ENCODE peak calls at places on chromosomes 13 and 19, in six cellular contexts. V is stimulated activated CD8-positive, alpha-beta memory T cell treated with anti-CD3 and anti-CD28 coated beads, Interleukin-12 subunit alpha, Interleukin-12 subunit beta, amount 100 ng/mL, for 4 hours; W is B cell; X is fibroblast of gingiva; J is HT-29; R is COR-L47. T is an unnamed sample.

GRCh38 chr13:21511841-21512240 is 52.7 kb upstream of the ZDHHC20 start:
- DNase-seq in V (no peak), W (no peak), X (no peak), J (no peak), R (no peak), T (no peak)

GRCh38 chr19:34645551-34645950 is 31.4 kb downstream of the SCGB2B2 start:
- DNase-seq in V (no peak), W (no peak), X (no peak), J (no peak), R (no peak), T (no peak)

GRCh38 chr19:18858906-18859646 is 27.3 kb downstream of the UPF1 start:
- DNase-seq in V (no peak), W (no peak), X (no peak), J (no peak), R (no peak), T (no peak)

GRCh38 chr19:47122359-47123335 is 8.0 kb upstream of the SAE1 start:
- DNase-seq in V (no peak), W (no peak), X (peak), J (no peak), R (no peak), T (no peak)

GRCh38 chr19:6060600-6061391 is 49.5 kb downstream of the RFX2 start:
- DNase-seq in V (peak), W (no peak), X (no peak), J (peak), R (no peak), T (no peak)

GRCh38 chr19:48513289-48514122 is 1.9 kb upstream of the LMTK3 start:
- DNase-seq in V (peak), W (peak), X (peak), J (peak), R (peak), T (peak)

GRCh38 chr19:2575734-2576481 is 100.0 kb downstream of the GADD45B start:
- DNase-seq in V (no peak), W (no peak), X (peak), J (no peak), R (no peak), T (no peak)

GRCh38 chr13:92769064-92769463 is 457.5 kb upstream of the GPC6 start:
- DNase-seq in V (no peak), W (no peak), X (peak), J (no peak), R (no peak), T (no peak)

GRCh38 chr19:1171755-1172352 is 2.2 kb downstream of the SBNO2 start:
- DNase-seq in V (no peak), W (no peak), X (no peak), J (no peak), R (peak), T (no peak)

GRCh38 chr13:113857531-113858195 is 6.2 kb downstream of the GAS6 start:
- DNase-seq in V (no peak), W (no peak), X (no peak), J (no peak), R (no peak), T (no peak)

GRCh38 chr13:97844151-97844550 is 109.3 kb upstream of the IPO5 start:
- DNase-seq in V (no peak), W (no peak), X (no peak), J (no peak), R (no peak), T (no peak)

GRCh38 chr13:40666905-40667621 is 622 bp upstream of the FOXO1 start:
- DNase-seq in V (no peak), W (peak), X (no peak), J (no peak), R (no peak), T (peak)

GRCh38 chr13:33204130-33204927 is 81.2 kb downstream of the STARD13 start:
- DNase-seq in V (no peak), W (no peak), X (peak), J (no peak), R (no peak), T (no peak)

GRCh38 chr13:101703838-101704237 is 251.4 kb downstream of the ITGBL1 start:
- DNase-seq in V (no peak), W (no peak), X (no peak), J (no peak), R (no peak), T (no peak)

GRCh38 chr19:6639439-6639838 is 30.5 kb downstream of the TNFSF14 start:
- DNase-seq in V (no peak), W (no peak), X (no peak), J (no peak), R (no peak), T (no peak)

GRCh38 chr19:7833225-7834156 is 3.5 kb downstream of the EVI5L start:
- DNase-seq in V (no peak), W (no peak), X (peak), J (peak), R (no peak), T (no peak)

GRCh38 chr13:113405481-113406300 is 41.8 kb upstream of the GRTP1 start:
- DNase-seq in V (no peak), W (no peak), X (no peak), J (peak), R (peak), T (no peak)

GRCh38 chr13:109575821-109576220 is 210.6 kb downstream of the IRS2 start:
- DNase-seq in V (no peak), W (no peak), X (no peak), J (no peak), R (no peak), T (no peak)

GRCh38 chr13:42151781-42152180 is 103.3 kb downstream of the DGKH start:
- DNase-seq in V (no peak), W (no peak), X (no peak), J (no peak), R (no peak), T (no peak)

GRCh38 chr19:46297700-46298476 is 1.0 kb downstream of the HIF3A start:
- DNase-seq in V (no peak), W (no peak), X (peak), J (no peak), R (no peak), T (no peak)

GRCh38 chr13:82076421-82076820 is 1735.5 kb upstream of the SPRY2 start:
- DNase-seq in V (no peak), W (no peak), X (no peak), J (no peak), R (no peak), T (no peak)

GRCh38 chr19:1084024-1084868 is 10.9 kb downstream of the POLR2E start:
- DNase-seq in V (no peak), W (no peak), X (no peak), J (no peak), R (no peak), T (no peak)

GRCh38 chr13:60019119-60019993 is 144.4 kb downstream of the DIAPH3 start:
- DNase-seq in V (no peak), W (no peak), X (peak), J (no peak), R (no peak), T (peak)

GRCh38 chr13:109315481-109315880 is 470.9 kb downstream of the IRS2 start:
- DNase-seq in V (no peak), W (no peak), X (no peak), J (no peak), R (no peak), T (no peak)

GRCh38 chr13:41222259-41222852 is 28.0 kb upstream of the KBTBD7 start:
- DNase-seq in V (peak), W (peak), X (peak), J (peak), R (peak), T (peak)

GRCh38 chr13:113747291-113747833 is 11.7 kb upstream of the TMEM255B start:
- DNase-seq in V (no peak), W (no peak), X (no peak), J (no peak), R (no peak), T (no peak)

GRCh38 chr19:12611361-12611699 is 610 bp downstream of the ZNF791 start:
- DNase-seq in V (no peak), W (no peak), X (peak), J (peak), R (peak), T (no peak)

GRCh38 chr13:20391597-20392452 is 133.8 kb downstream of the CRYL1 start:
- DNase-seq in V (no peak), W (no peak), X (no peak), J (peak), R (no peak), T (no peak)

GRCh38 chr19:9323557-9323918 is 441 bp upstream of the ZNF559 start:
- DNase-seq in V (no peak), W (peak), X (peak), J (peak), R (peak), T (peak)